ENCODE peak calls at places on chromosomes 12 and 14, in five cellular contexts. E is Daoy, R is iPS DF 6.9, H is choroid plexus epithelial cell, M is ELR. L is an unnamed sample.

GRCh38 chr14:53954551-53955233 is 1.9 kb downstream of the BMP4 start:
- DNase-seq in E (peak), H (peak), R (no peak), M (peak), L (no peak)

GRCh38 chr12:52582971-52583456 is 9.4 kb upstream of the KRT74 start:
- DNase-seq in E (peak), M (peak), R (peak), H (peak), L (peak)

GRCh38 chr14:61130512-61131260 is 149.6 kb downstream of the SLC38A6 start:
- DNase-seq in E (no peak), M (no peak), R (no peak), H (no peak), L (no peak)

GRCh38 chr14:67815573-67816235 is 686 bp downstream of the ZFYVE26 start:
- DNase-seq in H (peak), R (no peak), E (peak), M (peak), L (peak)

GRCh38 chr12:112236786-112237185 is 111.4 kb downstream of the TRAFD1 start:
- DNase-seq in H (no peak), R (no peak), M (no peak), E (no peak), L (no peak)

GRCh38 chr12:45934956-45935355 is 55.4 kb downstream of the SCAF11 start:
- DNase-seq in E (no peak), H (no peak), M (no peak), R (no peak), L (no peak)

GRCh38 chr14:81453166-81453766 is 53.1 kb upstream of the STON2 start:
- DNase-seq in R (no peak), H (peak), M (peak), E (peak), L (peak)

GRCh38 chr12:76346236-76346635 is 2.0 kb downstream of the BBS10 start:
- DNase-seq in E (no peak), H (peak), R (no peak), M (peak), L (no peak)

GRCh38 chr12:20476551-20476950 is 108.2 kb downstream of the PDE3A start:
- DNase-seq in M (no peak), R (no peak), E (no peak), H (no peak), L (no peak)

GRCh38 chr12:55706840-55707671 is 648 bp downstream of the ITGA7 start:
- DNase-seq in H (no peak), R (no peak), M (peak), E (no peak), L (no peak)

GRCh38 chr12:53179694-53180269 is 740 bp upstream of the ZNF740 start:
- DNase-seq in H (no peak), E (no peak), R (no peak), M (no peak), L (no peak)

GRCh38 chr14:71060795-71061455 is 153.7 kb downstream of the PCNX1 start:
- DNase-seq in M (no peak), R (no peak), E (no peak), H (peak), L (no peak)

GRCh38 chr12:6779667-6780459 is 7.5 kb downstream of the LAG3 start:
- DNase-seq in R (no peak), M (no peak), E (no peak), H (no peak), L (no peak)